ENCODE peak calls at places on chromosomes 5 and 9, in four cellular contexts. X, T, W and Y are unnamed samples.

GRCh38 chr9:134689320-134690181 is 47.9 kb downstream of the COL5A1 start:
- DNase-seq in X (no peak), T (peak), W (peak), Y (peak)

GRCh38 chr5:100760700-100761099 is 142.4 kb downstream of the ST8SIA4 start:
- DNase-seq in X (no peak), T (no peak), W (no peak), Y (no peak)

GRCh38 chr9:17021379-17021970 is 113.4 kb upstream of the CNTLN start:
- DNase-seq in X (no peak), T (no peak), W (no peak), Y (no peak)

GRCh38 chr5:18745591-18745987 is 1111.3 kb downstream of the TAF11L14 start:
- DNase-seq in X (no peak), T (no peak), W (no peak), Y (peak)

GRCh38 chr5:138352071-138352721 is at the start of gene KDM3B:
- DNase-seq in X (peak), T (peak), W (peak), Y (peak)

GRCh38 chr5:57911466-57911865 is 428.9 kb upstream of the ACTBL2 start:
- DNase-seq in X (no peak), T (no peak), W (no peak), Y (no peak)

GRCh38 chr5:80713640-80714039 is 58.9 kb upstream of the DHFR start:
- DNase-seq in X (no peak), T (no peak), W (no peak), Y (no peak)

GRCh38 chr9:124213396-124213795 is 44.4 kb upstream of the NEK6 start:
- DNase-seq in X (no peak), T (no peak), W (no peak), Y (no peak)

GRCh38 chr5:89560724-89561123 is 677.7 kb upstream of the MEF2C start:
- DNase-seq in X (no peak), T (no peak), W (no peak), Y (no peak)

GRCh38 chr9:1759009-1759408 is 256.1 kb upstream of the SMARCA2 start:
- DNase-seq in X (peak), T (no peak), W (no peak), Y (no peak)

GRCh38 chr9:82254646-82255367 is 266.2 kb downstream of the SPATA31D1 start:
- DNase-seq in X (no peak), T (no peak), W (no peak), Y (no peak)

GRCh38 chr9:17625644-17626388 is 47.0 kb downstream of the SH3GL2 start:
- DNase-seq in X (no peak), T (no peak), W (no peak), Y (no peak)

GRCh38 chr5:139394123-139394653 is 716 bp downstream of the PROB1 start:
- DNase-seq in X (no peak), T (peak), W (no peak), Y (no peak)

GRCh38 chr5:39755452-39755851 is 330.7 kb upstream of the DAB2 start:
- DNase-seq in X (no peak), T (no peak), W (no peak), Y (no peak)

GRCh38 chr9:85716031-85716877 is 25.5 kb downstream of the AGTPBP1 start:
- DNase-seq in X (peak), T (no peak), W (peak), Y (no peak)

GRCh38 chr9:122821278-122821952 is 7.0 kb downstream of the PDCL start:
- DNase-seq in X (no peak), T (no peak), W (no peak), Y (no peak)

GRCh38 chr5:95901676-95902646 is 59.7 kb downstream of the ELL2 start:
- DNase-seq in X (no peak), T (no peak), W (no peak), Y (no peak)

GRCh38 chr9:6686396-6686795 is 40.9 kb upstream of the GLDC start:
- DNase-seq in X (no peak), T (no peak), W (no peak), Y (peak)

GRCh38 chr9:105063665-105064247 is 135.8 kb upstream of the ABCA1 start:
- DNase-seq in X (no peak), T (no peak), W (no peak), Y (peak)

GRCh38 chr5:181028032-181028819 is 11.8 kb upstream of the BTNL9 start:
- DNase-seq in X (no peak), T (peak), W (peak), Y (no peak)

GRCh38 chr5:94468531-94468930 is 149.9 kb downstream of the KIAA0825 start:
- DNase-seq in X (no peak), T (no peak), W (no peak), Y (no peak)

GRCh38 chr5:56142620-56143431 is 90.3 kb downstream of the ANKRD55 start:
- DNase-seq in X (peak), T (no peak), W (no peak), Y (no peak)

GRCh38 chr9:88458716-88459115 is 70.5 kb downstream of the SPIN1 start:
- DNase-seq in X (no peak), T (no peak), W (no peak), Y (no peak)

GRCh38 chr9:135701067-135701967 is 668 bp upstream of the KCNT1 start:
- DNase-seq in X (no peak), T (no peak), W (peak), Y (no peak)
- TF ChIP-seq BRCA1 in X (no peak), T (no peak), W (no peak), Y (no peak)

DNA sequence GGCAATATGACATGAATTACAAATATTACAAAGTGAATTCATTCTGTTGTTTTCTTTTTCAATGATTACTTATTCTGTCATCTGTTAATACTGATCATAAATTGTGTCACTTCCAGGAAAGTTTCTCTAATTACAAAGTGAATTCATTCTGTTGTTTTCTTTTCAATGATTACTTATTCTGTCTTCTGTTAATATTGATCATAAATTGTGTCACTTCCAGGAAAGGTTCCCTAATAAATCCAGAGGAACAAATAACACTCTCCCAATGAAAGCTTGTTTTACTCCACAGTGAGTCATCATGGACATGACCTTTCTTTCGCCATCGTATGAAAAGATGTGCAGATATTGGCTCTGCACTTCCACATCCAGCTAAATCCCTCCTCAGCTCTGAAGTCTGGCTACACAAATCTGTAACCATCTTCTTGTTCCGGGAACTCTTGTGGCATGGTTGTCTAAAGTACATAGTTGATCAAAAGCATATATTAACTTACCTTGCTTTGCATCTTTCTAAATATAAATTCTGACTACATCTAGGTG is 297.1 kb upstream of the HAPLN1 start:
- DNase-seq in X (no peak), T (no peak), W (no peak), Y (no peak)
- TF ChIP-seq BRCA1 in X (no peak), T (no peak), W (no peak), Y (no peak)

DNA sequence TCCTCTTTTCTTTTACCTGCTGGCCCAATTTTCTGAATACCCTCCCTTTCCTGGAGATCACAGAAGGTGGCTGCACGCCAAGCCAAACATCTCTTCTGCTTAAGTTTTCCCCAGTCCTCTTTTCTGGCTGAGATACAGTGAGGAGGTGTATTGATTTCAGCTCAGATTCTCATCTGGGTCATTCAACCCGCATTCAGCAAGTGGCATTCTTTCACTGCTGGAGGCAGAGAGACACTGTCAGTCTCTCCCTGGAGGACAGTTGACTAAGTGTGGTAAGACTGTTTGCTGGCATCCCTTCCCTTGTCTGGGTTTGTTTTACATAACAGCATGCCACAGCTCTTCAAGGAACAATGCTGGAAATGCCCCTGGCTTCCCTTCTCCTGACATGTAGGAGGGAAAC is 60.5 kb downstream of the GABRG2 start:
- DNase-seq in X (no peak), T (peak), W (no peak), Y (no peak)
- TF ChIP-seq BRCA1 in X (no peak), T (no peak), W (no peak), Y (no peak)

DNA sequence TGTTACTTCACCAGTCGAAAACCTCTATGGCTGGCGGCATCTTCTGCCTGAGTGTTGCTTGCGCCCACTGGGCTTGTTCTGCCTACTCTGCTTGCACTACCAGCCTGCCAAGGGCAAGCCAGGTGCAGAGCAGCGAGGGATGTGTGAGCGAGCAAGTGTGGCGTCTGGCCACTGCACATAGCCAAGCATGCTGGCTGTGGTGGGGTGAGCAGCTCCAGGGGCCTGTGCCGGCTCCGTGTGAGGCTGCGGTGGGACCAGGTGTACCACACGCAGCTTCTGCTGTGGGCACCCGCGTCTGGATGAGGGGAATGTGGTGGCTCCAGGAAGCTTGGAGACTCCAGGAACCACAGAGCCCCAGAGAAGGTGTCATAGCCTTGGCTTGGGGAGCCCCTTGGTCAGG is 51.4 kb downstream of the GTF3C4 start:
- DNase-seq in X (no peak), T (no peak), W (no peak), Y (no peak)
- TF ChIP-seq BRCA1 in X (no peak), T (no peak), W (no peak), Y (no peak)